ENCODE peak calls at places on chromosomes 3 and 15, in seven cellular contexts. W, M, R, F, U, O and C are unnamed samples.

GRCh38 chr3:172181936-172182708 is 142.7 kb downstream of the FNDC3B start:
- DNase-seq in M (no peak), U (peak; percentile 16), F (peak; percentile 79), R (no peak), O (no peak), W (no peak), C (no peak)

GRCh38 chr15:47756872-47757271 is 39.6 kb downstream of the SEMA6D start:
- DNase-seq in R (no peak), W (peak; percentile 47), O (no peak), M (no peak), U (no peak), F (peak; percentile 93), C (no peak)

GRCh38 chr3:79521221-79521848 is 246.5 kb downstream of the ROBO1 start:
- DNase-seq in U (no peak), R (no peak), M (peak; percentile 48), W (no peak), O (peak; percentile 21), F (peak; percentile 56), C (no peak)

GRCh38 chr3:108124337-108125150 is 33.7 kb upstream of the CD47 start:
- DNase-seq in R (no peak), W (no peak), M (no peak), U (no peak), F (no peak), O (no peak), C (peak; percentile 74)

GRCh38 chr3:45618081-45618509 is 23.5 kb downstream of the LIMD1 start:
- DNase-seq in U (peak; percentile 92), W (peak; percentile 76), F (peak; percentile 77), M (no peak), R (no peak), O (no peak), C (no peak)

GRCh38 chr3:150783920-150784746 is 21.2 kb upstream of the SIAH2 start:
- DNase-seq in R (no peak), M (no peak), W (no peak), F (peak; percentile 33), O (no peak), U (no peak), C (no peak)

GRCh38 chr15:55799287-55800212 is 56.6 kb upstream of the PRTG start:
- DNase-seq in U (peak; percentile 78), M (peak; percentile 69), W (no peak), O (peak; percentile 73), F (peak; percentile 53), R (no peak), C (no peak)

GRCh38 chr3:14133188-14133800 is 8.4 kb downstream of the TMEM43 start:
- DNase-seq in M (no peak), O (no peak), R (no peak), U (no peak), F (no peak), W (no peak), C (no peak)

GRCh38 chr3:18111702-18112311 is 313.3 kb downstream of the SATB1 start:
- DNase-seq in M (no peak), W (no peak), O (peak; percentile 52), U (no peak), R (no peak), F (no peak), C (no peak)

GRCh38 chr15:54304321-54304720 is 326.1 kb downstream of the UNC13C start:
- DNase-seq in U (no peak), F (peak; percentile 78), W (no peak), M (no peak), O (no peak), R (no peak), C (no peak)

GRCh38 chr3:130835483-130835882 is 58.4 kb upstream of the ATP2C1 start:
- DNase-seq in W (no peak), M (no peak), F (no peak), O (no peak), U (no peak), R (no peak), C (no peak)

GRCh38 chr3:13379191-13379830 is 40.8 kb downstream of the NUP210 start:
- DNase-seq in U (no peak), R (no peak), F (peak; percentile 77), M (no peak), W (peak; percentile 67), O (no peak), C (no peak)

GRCh38 chr15:84973492-84974460 is 7.9 kb upstream of the PDE8A start:
- DNase-seq in W (peak; percentile 34), R (no peak), F (peak; percentile 14), M (no peak), O (no peak), U (no peak), C (no peak)

GRCh38 chr15:31067890-31068603 is 33.5 kb downstream of the TRPM1 start:
- DNase-seq in R (no peak), W (no peak), O (no peak), M (no peak), F (no peak), U (no peak), C (no peak)

GRCh38 chr15:81097893-81098280 is 36.2 kb upstream of the CFAP161 start:
- DNase-seq in F (no peak), W (no peak), U (no peak), M (no peak), R (no peak), O (no peak), C (no peak)

GRCh38 chr3:187293514-187293870 is 2.0 kb upstream of the MASP1 start:
- DNase-seq in F (no peak), O (no peak), R (no peak), M (no peak), U (no peak), W (no peak), C (no peak)

GRCh38 chr3:38602576-38603250 is 46.8 kb downstream of the SCN5A start:
- DNase-seq in O (no peak), R (no peak), U (no peak), W (no peak), F (no peak), M (no peak), C (no peak)

GRCh38 chr3:177321819-177322218 is 124.5 kb upstream of the TBL1XR1 start:
- DNase-seq in R (no peak), W (no peak), U (no peak), O (no peak), M (no peak), F (no peak), C (no peak)

GRCh38 chr15:100101389-100102089 is 240.2 kb downstream of the ADAMTS17 start:
- DNase-seq in F (no peak), W (no peak), U (no peak), M (no peak), R (no peak), O (no peak), C (no peak)

GRCh38 chr15:63369296-63369695 is 12.3 kb downstream of the CA12 start:
- DNase-seq in F (no peak), R (no peak), U (peak; percentile 60), O (no peak), W (no peak), M (no peak), C (no peak)

GRCh38 chr15:98647026-98647773 is 1.1 kb upstream of the IGF1R start:
- DNase-seq in F (peak; percentile 21), R (peak; percentile 75), W (peak; percentile 79), O (peak; percentile 87), U (peak; percentile 81), M (peak; percentile 88), C (peak; percentile 72)

GRCh38 chr3:71690222-71690821 is 34.9 kb downstream of the EIF4E3 start:
- DNase-seq in F (peak; percentile 60), W (no peak), M (no peak), R (no peak), O (no peak), U (peak; percentile 59), C (no peak)

GRCh38 chr3:111325160-111325707 is 216.8 kb upstream of the CD96 start:
- DNase-seq in U (no peak), O (no peak), F (no peak), M (no peak), W (no peak), R (no peak), C (no peak)

GRCh38 chr3:63523100-63523499 is 129.4 kb upstream of the SNTN start:
- DNase-seq in W (no peak), O (peak; percentile 4), U (no peak), M (peak; percentile 5), F (no peak), R (no peak), C (no peak)

GRCh38 chr15:72237286-72238224 is 6.6 kb upstream of the PKM start:
- DNase-seq in W (peak; percentile 82), F (peak; percentile 97), R (no peak), M (no peak), U (peak; percentile 23), O (peak; percentile 15), C (no peak)
- H3K4me3 ChIP-seq in W (no peak overlapping the region), F (peak overlapping the region; percentile 50), R (no peak overlapping the region), M (no peak overlapping the region), U (no peak overlapping the region), O (peak overlapping the region; percentile 40), C (no peak overlapping the region)

DNA sequence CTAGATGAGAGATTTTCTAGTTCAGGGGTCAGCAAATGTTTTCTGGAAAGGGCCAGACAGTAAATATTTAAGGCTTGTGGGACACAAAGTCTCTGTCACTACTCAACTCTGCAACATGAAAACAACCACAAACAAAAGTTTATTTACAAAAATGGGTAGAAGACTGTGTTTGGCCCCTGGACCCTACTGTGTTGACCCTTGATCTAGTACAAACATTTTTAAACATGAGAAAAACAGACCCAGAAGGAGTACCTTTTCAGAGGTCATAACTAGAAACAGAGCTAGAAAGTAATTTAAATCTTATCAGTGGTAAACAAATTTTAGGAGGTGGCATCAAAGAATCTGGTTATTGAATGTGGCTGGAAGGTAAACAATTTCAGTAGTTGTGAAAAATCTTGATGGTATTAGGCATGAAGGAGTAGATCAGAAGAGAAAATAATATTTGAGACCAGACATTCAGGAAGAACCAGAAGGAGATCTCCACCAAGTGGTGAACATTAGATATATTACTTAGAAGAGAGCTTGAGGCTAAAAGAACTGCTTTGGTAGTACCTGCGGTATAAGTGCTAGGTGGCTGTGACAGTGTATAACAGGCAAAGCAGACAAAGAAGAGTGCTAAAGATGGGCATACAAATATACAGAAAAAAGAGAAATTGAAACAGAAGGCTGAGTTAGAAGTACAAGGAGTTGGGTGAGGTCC is 101.7 kb downstream of the NR1I2 start:
- DNase-seq in W (no peak), M (no peak), R (no peak), O (no peak), U (no peak), F (no peak), C (no peak)
- H3K36me3 ChIP-seq in W (peaks cover 32% of the 10 kb centered on the region), M (peaks cover 4% of the 10 kb centered on the region), R (no peaks in the 10 kb centered on the region), O (peaks cover 48% of the 10 kb centered on the region), U (no peaks in the 10 kb centered on the region), F (peaks cover 7% of the 10 kb centered on the region), C (no peaks in the 10 kb centered on the region)

GRCh38 chr3:117817103-117817502 is 1107.5 kb downstream of the TUSC7 start:
- DNase-seq in U (no peak), O (no peak), F (no peak), M (no peak), W (no peak), R (no peak), C (no peak)

GRCh38 chr3:117814975-117815374 is 1105.4 kb downstream of the TUSC7 start:
- DNase-seq in U (no peak), M (no peak), W (no peak), R (no peak), F (no peak), O (no peak), C (no peak)

GRCh38 chr3:117809157-117810081 is 1099.8 kb downstream of the TUSC7 start:
- DNase-seq in U (no peak), W (no peak), R (no peak), O (no peak), M (no peak), F (no peak), C (no peak)

GRCh38 chr3:117811797-117812196 is 1102.2 kb downstream of the TUSC7 start:
- DNase-seq in F (no peak), M (no peak), U (no peak), O (no peak), W (no peak), R (no peak), C (no peak)
- H3K27ac ChIP-seq in F (no peak overlapping the region), M (no peak overlapping the region), U (no peak overlapping the region), O (no peak overlapping the region), W (no peak overlapping the region), R (no peak overlapping the region), C (no peak overlapping the region)

GRCh38 chr3:9899289-9899791 is 3.3 kb upstream of the IL17RE start:
- DNase-seq in W (no peak), F (no peak), M (no peak), U (no peak), R (no peak), O (no peak), C (no peak)
- H3K4me3 ChIP-seq in W (no peak overlapping the region), F (no peak overlapping the region), M (no peak overlapping the region), U (no peak overlapping the region), R (no peak overlapping the region), O (no peak overlapping the region), C (no peak overlapping the region)